ENCODE peak calls at places on chromosomes 13 and 19, in four cellular contexts. V, E, C and J are unnamed samples. For H3K36me3 and H3K9me2, the result is how much of the 10 kb centered on the place peaks cover.

GRCh38 chr19:10290876-10291553 is 1.3 kb downstream of the ICAM5 start:
- DNase-seq in V (peak), E (peak), C (peak), J (peak)

GRCh38 chr19:39032164-39032918 is at the start of gene FBXO27:
- DNase-seq in V (peak), E (peak), C (peak), J (peak)

GRCh38 chr13:32852568-32852967 is 163.7 kb upstream of the KL start:
- DNase-seq in V (no peak), E (no peak), C (peak), J (no peak)

GRCh38 chr13:30711375-30711774 is 24.0 kb upstream of the ALOX5AP start:
- DNase-seq in V (no peak), E (no peak), C (peak), J (peak)

GRCh38 chr19:50851620-50852019 is 3.1 kb upstream of the KLK3 start:
- DNase-seq in V (no peak), E (no peak), C (no peak), J (no peak)

GRCh38 chr13:109198585-109198984 is 569.2 kb downstream of the MYO16 start:
- DNase-seq in V (no peak), E (no peak), C (peak), J (no peak)

GRCh38 chr13:32881792-32882175 is 134.4 kb upstream of the KL start:
- DNase-seq in V (no peak), E (no peak), C (peak), J (no peak)

GRCh38 chr19:44356383-44357111 is at the start of gene ZNF112:
- DNase-seq in V (peak), E (peak), C (peak), J (peak)

GRCh38 chr13:65940720-65941119 is 1289.4 kb downstream of the PCDH9 start:
- DNase-seq in V (no peak), E (no peak), C (no peak), J (no peak)

GRCh38 chr13:25859528-25859927 is 192.3 kb downstream of the SHISA2 start:
- DNase-seq in V (no peak), E (no peak), C (peak), J (no peak)

GRCh38 chr19:48170817-48171347 is 402 bp downstream of the ZSWIM9 start:
- DNase-seq in V (peak), E (peak), C (no peak), J (no peak)

GRCh38 chr19:435707-436412 is 25.0 kb downstream of the SHC2 start:
- DNase-seq in V (no peak), E (no peak), C (no peak), J (no peak)

GRCh38 chr13:30681489-30682242 is 53.7 kb upstream of the ALOX5AP start:
- DNase-seq in V (peak), E (no peak), C (no peak), J (no peak)

GRCh38 chr13:97849305-97849704 is 104.2 kb upstream of the IPO5 start:
- DNase-seq in V (peak), E (peak), C (peak), J (peak)

GRCh38 chr13:50700664-50701266 is 142.7 kb downstream of the DLEU7 start:
- DNase-seq in V (no peak), E (no peak), C (no peak), J (no peak)

GRCh38 chr13:26051231-26052135 is at the start of gene SHISA2:
- DNase-seq in V (peak), E (peak), C (peak), J (no peak)

GRCh38 chr13:22187329-22187728 is 516.5 kb downstream of the FGF9 start:
- DNase-seq in V (no peak), E (no peak), C (no peak), J (no peak)

GRCh38 chr13:90738881-90739280 is 608.6 kb upstream of the MIR17HG start:
- DNase-seq in V (no peak), E (no peak), C (no peak), J (no peak)

GRCh38 chr19:49421039-49421877 is 2.0 kb downstream of the PTH2 start:
- DNase-seq in V (peak), E (peak), C (peak), J (no peak)

GRCh38 chr13:113975416-113975815 is 1.5 kb upstream of the C13orf46 start:
- DNase-seq in V (no peak), E (no peak), C (no peak), J (no peak)

GRCh38 chr13:99104396-99104795 is 96.3 kb upstream of the UBAC2 start:
- DNase-seq in V (no peak), E (no peak), C (no peak), J (no peak)

GRCh38 chr19:3404324-3405260 is 38.2 kb downstream of the NFIC start:
- DNase-seq in V (peak), E (peak), C (no peak), J (no peak)

GRCh38 chr19:4742717-4743646 is 19.3 kb upstream of the DPP9 start:
- DNase-seq in V (peak), E (peak), C (no peak), J (no peak)

GRCh38 chr13:88183440-88183839 is 512.3 kb downstream of the SLITRK5 start:
- DNase-seq in V (no peak), E (no peak), C (no peak), J (no peak)

GRCh38 chr13:88189724-88190123 is 518.6 kb downstream of the SLITRK5 start:
- DNase-seq in V (no peak), E (no peak), C (no peak), J (no peak)

DNA sequence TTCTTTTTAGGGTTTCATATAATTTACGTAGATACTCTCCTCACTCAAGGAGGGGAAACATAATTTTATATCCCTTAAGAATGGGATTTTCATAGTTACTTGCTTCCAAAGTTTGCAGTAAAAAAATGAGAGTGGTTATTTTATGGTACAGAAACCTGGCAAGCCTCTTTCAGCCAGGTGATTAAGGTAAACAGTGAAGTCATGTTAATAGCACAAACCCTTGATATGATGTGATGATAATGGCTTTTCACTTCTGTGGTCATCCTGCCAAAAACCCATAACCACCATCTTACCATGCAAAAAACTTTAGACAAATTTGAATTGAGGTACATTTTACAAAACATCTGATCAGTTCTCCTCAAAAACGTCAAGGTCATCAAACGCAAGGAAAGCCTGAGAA is 517.8 kb downstream of the SLITRK5 start:
- DNase-seq in V (no peak), E (no peak), C (no peak), J (no peak)
- H2AFZ ChIP-seq in V (no peak), E (no peak), C (no peak), J (no peak)

GRCh38 chr19:13965377-13965896 is 13.1 kb downstream of the DCAF15 start:
- DNase-seq in V (no peak), E (no peak), C (no peak), J (no peak)
- H3K36me3 ChIP-seq in V (under half), E (under half), C (under half), J (under half)

GRCh38 chr19:54026656-54027055 is 35.2 kb downstream of the CACNG6 start:
- DNase-seq in V (no peak), E (no peak), C (no peak), J (no peak)
- H3K9me2 ChIP-seq in V (under half), E (under half), C (under half), J (under half)

GRCh38 chr13:100788540-100788939 is 113.9 kb upstream of the TMTC4 start:
- DNase-seq in V (no peak), E (no peak), C (no peak), J (no peak)

GRCh38 chr13:100787899-100788298 is 113.3 kb upstream of the TMTC4 start:
- DNase-seq in V (no peak), E (no peak), C (no peak), J (no peak)

GRCh38 chr13:100789481-100789880 is 114.9 kb upstream of the TMTC4 start:
- DNase-seq in V (no peak), E (no peak), C (no peak), J (no peak)

GRCh38 chr13:100789968-100790367 is 115.4 kb upstream of the TMTC4 start:
- DNase-seq in V (no peak), E (no peak), C (no peak), J (no peak)

GRCh38 chr13:100789025-100789424 is 114.4 kb upstream of the TMTC4 start:
- DNase-seq in V (no peak), E (no peak), C (no peak), J (no peak)
- H2AFZ ChIP-seq in V (no peak), E (peak), C (no peak), J (no peak)

GRCh38 chr19:34471906-34472305 is 9.7 kb upstream of the WTIP start:
- DNase-seq in V (no peak), E (no peak), C (no peak), J (no peak)
- H3K36me3 ChIP-seq in V (under half), E (under half), C (under half), J (under half)

GRCh38 chr19:27892500-27892899 is 1320.5 kb downstream of the UQCRFS1 start:
- DNase-seq in V (no peak), E (no peak), C (no peak), J (no peak)

GRCh38 chr19:27890206-27890605 is 1322.7 kb downstream of the UQCRFS1 start:
- DNase-seq in V (no peak), E (no peak), C (no peak), J (no peak)

GRCh38 chr19:27889156-27889555 is 1323.8 kb downstream of the UQCRFS1 start:
- DNase-seq in V (no peak), E (no peak), C (no peak), J (no peak)

GRCh38 chr19:27891411-27891810 is 1321.5 kb downstream of the UQCRFS1 start:
- DNase-seq in V (no peak), E (no peak), C (no peak), J (no peak)

DNA sequence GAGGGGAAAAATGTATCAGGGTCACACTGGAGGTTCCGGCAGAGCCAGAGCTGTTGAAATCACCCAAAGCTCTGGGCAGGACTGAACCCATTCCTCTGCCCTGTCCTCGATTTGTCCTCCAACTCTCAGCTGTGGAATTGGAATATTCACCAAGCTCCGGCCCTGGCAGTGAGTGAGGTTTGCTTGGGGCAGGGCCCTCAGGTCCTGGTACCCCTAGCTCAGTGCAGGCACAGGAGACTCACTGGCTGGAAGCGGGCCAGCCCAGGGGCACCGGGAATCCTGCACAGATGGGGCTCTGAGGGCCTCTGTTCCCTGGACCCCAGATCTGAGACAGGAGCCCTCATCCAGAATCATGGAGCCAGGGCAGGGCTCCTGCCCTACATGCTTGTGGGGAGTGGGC is 1322.3 kb downstream of the UQCRFS1 start:
- DNase-seq in V (no peak), E (no peak), C (no peak), J (no peak)
- H3K9me2 ChIP-seq in V (under half), E (under half), C (under half), J (under half)

DNA sequence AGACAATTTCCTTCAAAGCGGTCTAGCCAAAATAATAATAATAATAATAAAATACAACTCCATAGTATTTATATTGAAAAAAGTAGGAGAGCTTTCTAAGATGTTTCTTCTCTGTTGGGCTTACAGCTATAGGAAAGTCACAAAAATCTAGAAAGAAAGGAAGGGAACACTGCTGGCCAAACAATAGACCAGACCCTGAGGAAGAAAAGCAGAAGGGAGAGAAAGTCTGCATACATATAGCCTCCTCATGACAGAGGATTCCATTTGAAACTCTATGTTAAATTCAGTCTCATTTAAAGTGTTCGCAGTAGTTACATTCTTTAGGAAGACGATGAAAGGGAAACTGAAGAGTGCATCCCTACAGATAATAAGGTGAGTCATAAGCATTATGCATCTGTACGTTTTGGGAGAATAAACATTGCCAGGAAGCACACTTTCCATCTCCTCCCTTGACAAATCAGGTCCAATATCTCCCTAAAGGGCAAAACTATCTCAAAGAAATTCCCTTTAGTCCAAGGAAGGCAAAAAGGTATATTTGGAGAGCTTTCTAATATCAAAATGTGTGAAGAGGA is 86.5 kb downstream of the PCDH9 start:
- DNase-seq in V (no peak), E (peak), C (no peak), J (no peak)
- H2AFZ ChIP-seq in V (no peak), E (peak), C (no peak), J (no peak)

DNA sequence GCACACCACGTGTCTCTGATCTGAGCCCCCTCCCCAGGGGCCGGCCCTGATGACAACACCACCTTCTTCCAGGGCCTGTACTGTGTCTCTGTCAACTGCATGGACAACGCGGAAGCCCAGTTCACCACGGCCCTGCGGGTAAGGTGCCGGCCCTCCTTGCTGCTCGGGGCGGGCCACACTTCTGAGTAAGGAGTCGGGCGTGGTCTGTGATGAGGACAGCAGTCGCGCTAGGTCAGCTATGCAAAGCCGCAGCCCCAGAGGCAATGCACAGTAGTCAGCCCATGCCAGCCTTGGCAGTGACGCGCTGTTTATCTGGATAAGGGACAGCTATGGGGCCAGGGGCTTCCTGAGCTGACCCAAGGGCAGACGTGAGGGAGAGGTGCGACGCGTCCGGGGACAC is 24.6 kb downstream of the MAU2 start:
- DNase-seq in V (no peak), E (no peak), C (no peak), J (no peak)
- H3K36me3 ChIP-seq in V (under half), E (under half), C (under half), J (under half)

GRCh38 chr19:53182202-53182601 is 11.0 kb downstream of the ZNF665 start:
- DNase-seq in V (no peak), E (no peak), C (peak), J (peak)
- H3K9me2 ChIP-seq in V (under half), E (under half), C (under half), J (under half)